ENCODE peak calls at places on chromosomes 16 and 17, in four cellular contexts. P is K562, A is HCT116, W is GM12878. M is an unnamed sample.

GRCh38 chr17:67221062-67221998 is 23.7 kb downstream of the HELZ start:
- DNase-seq in W (no peak), P (peak; percentile 67), A (peak; percentile 40), M (peak; percentile 54)

GRCh38 chr16:79170565-79171242 is 429.8 kb downstream of the MAF start:
- DNase-seq in P (no peak), W (no peak), A (no peak), M (no peak)

GRCh38 chr17:69269174-69269998 is 40.8 kb upstream of the ABCA10 start:
- DNase-seq in A (no peak), P (no peak), W (no peak), M (no peak)

GRCh38 chr16:8797364-8798173 is at the start of the genes PMM2 and TMEM186:
- DNase-seq in A (peak; percentile 88), W (peak; percentile 92), P (peak; percentile 98), M (peak; percentile 99)

GRCh38 chr16:25270577-25270976 is 12.9 kb upstream of the ZKSCAN2 start:
- DNase-seq in A (no peak), P (no peak), W (no peak), M (no peak)

GRCh38 chr17:61519139-61519538 is 66.9 kb downstream of the TBX4 start:
- DNase-seq in A (no peak), W (no peak), P (no peak), M (no peak)

GRCh38 chr17:44216173-44216572 is 3.3 kb downstream of the UBTF start:
- DNase-seq in P (no peak), W (peak; percentile 71), A (no peak), M (no peak)

GRCh38 chr16:2470603-2471015 is 488 bp upstream of the NTN3 start:
- DNase-seq in A (no peak), W (no peak), P (no peak), M (peak; percentile 42)

GRCh38 chr16:87897563-87898505 is 28.5 kb upstream of the SLC7A5 start:
- DNase-seq in A (no peak), W (no peak), P (no peak), M (no peak)

GRCh38 chr17:17326275-17326875 is 23.2 kb downstream of the NT5M start:
- DNase-seq in A (no peak), W (no peak), P (no peak), M (no peak)

GRCh38 chr17:9842057-9842758 is 16.5 kb downstream of the GLP2R start:
- DNase-seq in P (no peak), A (no peak), W (no peak), M (no peak)

GRCh38 chr17:34318474-34318873 is 761 bp upstream of the CCL8 start:
- DNase-seq in W (no peak), P (peak; percentile 59), A (peak; percentile 4), M (peak; percentile 75)

GRCh38 chr16:67034478-67034877 is 5.5 kb downstream of the CBFB start:
- DNase-seq in P (no peak), A (no peak), W (no peak), M (no peak)

GRCh38 chr16:87854053-87854906 is 15.0 kb downstream of the SLC7A5 start:
- DNase-seq in P (peak; percentile 95), W (no peak), A (no peak), M (no peak)

GRCh38 chr16:1787322-1788094 is 4.7 kb downstream of the NUBP2 start:
- DNase-seq in P (no peak), W (no peak), A (no peak), M (no peak)

GRCh38 chr16:76947694-76948093 is 243.3 kb upstream of the MON1B start:
- DNase-seq in W (no peak), P (no peak), A (no peak), M (no peak)

GRCh38 chr17:50918933-50919296 is 52.8 kb upstream of the TOB1 start:
- DNase-seq in A (no peak), W (no peak), P (no peak), M (no peak)

GRCh38 chr17:45257115-45257514 is 4.8 kb downstream of the SPATA32 start:
- DNase-seq in A (no peak), W (no peak), P (no peak), M (no peak)

GRCh38 chr17:67619555-67619954 is 98.2 kb upstream of the NOL11 start:
- DNase-seq in A (no peak), P (no peak), W (no peak), M (no peak)

GRCh38 chr17:56290486-56291118 is 137.3 kb downstream of the ANKFN1 start:
- DNase-seq in W (no peak), P (no peak), A (no peak), M (no peak)

GRCh38 chr16:69924777-69925191 is 26.4 kb upstream of the CLEC18A start:
- DNase-seq in W (no peak), A (no peak), P (no peak), M (peak; percentile 11)

GRCh38 chr17:82492647-82493516 is 26.6 kb upstream of the FOXK2 start:
- DNase-seq in W (no peak), A (no peak), P (no peak), M (no peak)

GRCh38 chr17:44279586-44280344 is 11.8 kb upstream of the SLC4A1 start:
- DNase-seq in W (peak; percentile 66), A (no peak), P (peak; percentile 92), M (peak; percentile 89)

GRCh38 chr17:51258756-51259573 is 884 bp downstream of the MBTD1 start:
- DNase-seq in W (no peak), A (no peak), P (peak; percentile 72), M (no peak)

GRCh38 chr17:74455025-74455585 is 11.3 kb upstream of the CD300A start:
- DNase-seq in P (no peak), A (no peak), W (no peak), M (peak; percentile 44)

GRCh38 chr17:8377422-8377821 is 918 bp upstream of the KRABD2 start:
- DNase-seq in P (no peak), A (no peak), W (no peak), M (no peak)

GRCh38 chr17:8380049-8380448 is 2.9 kb downstream of the RPL26 start:
- DNase-seq in W (no peak), P (no peak), A (no peak), M (no peak)

GRCh38 chr17:8375738-8376259 is 705 bp downstream of the KRABD2 start:
- DNase-seq in P (no peak), W (no peak), A (no peak), M (peak; percentile 60)

GRCh38 chr17:8372422-8372821 is 4.1 kb downstream of the KRABD2 start:
- DNase-seq in A (no peak), P (no peak), W (no peak), M (no peak)

GRCh38 chr17:8376302-8377067 is at the start of gene KRABD2:
- DNase-seq in A (peak; percentile 76), W (peak; percentile 38), P (peak; percentile 80), M (peak; percentile 97)
- TF ChIP-seq REST in A (no peak), W (no peak), P (peak; percentile 43), M (no peak)

GRCh38 chr16:86580063-86580797 is 1.9 kb downstream of the FOXL1 start:
- DNase-seq in A (no peak), W (no peak), P (no peak), M (no peak)

GRCh38 chr16:86579268-86580062 is 1.1 kb downstream of the FOXL1 start:
- DNase-seq in A (no peak), W (no peak), P (no peak), M (peak; percentile 51)

GRCh38 chr16:86577314-86577971 is 906 bp upstream of the FOXL1 start:
- DNase-seq in A (no peak), W (no peak), P (no peak), M (peak; percentile 62)

GRCh38 chr16:86578056-86578455 is 293 bp upstream of the FOXL1 start:
- DNase-seq in A (no peak), W (no peak), P (no peak), M (no peak)

DNA sequence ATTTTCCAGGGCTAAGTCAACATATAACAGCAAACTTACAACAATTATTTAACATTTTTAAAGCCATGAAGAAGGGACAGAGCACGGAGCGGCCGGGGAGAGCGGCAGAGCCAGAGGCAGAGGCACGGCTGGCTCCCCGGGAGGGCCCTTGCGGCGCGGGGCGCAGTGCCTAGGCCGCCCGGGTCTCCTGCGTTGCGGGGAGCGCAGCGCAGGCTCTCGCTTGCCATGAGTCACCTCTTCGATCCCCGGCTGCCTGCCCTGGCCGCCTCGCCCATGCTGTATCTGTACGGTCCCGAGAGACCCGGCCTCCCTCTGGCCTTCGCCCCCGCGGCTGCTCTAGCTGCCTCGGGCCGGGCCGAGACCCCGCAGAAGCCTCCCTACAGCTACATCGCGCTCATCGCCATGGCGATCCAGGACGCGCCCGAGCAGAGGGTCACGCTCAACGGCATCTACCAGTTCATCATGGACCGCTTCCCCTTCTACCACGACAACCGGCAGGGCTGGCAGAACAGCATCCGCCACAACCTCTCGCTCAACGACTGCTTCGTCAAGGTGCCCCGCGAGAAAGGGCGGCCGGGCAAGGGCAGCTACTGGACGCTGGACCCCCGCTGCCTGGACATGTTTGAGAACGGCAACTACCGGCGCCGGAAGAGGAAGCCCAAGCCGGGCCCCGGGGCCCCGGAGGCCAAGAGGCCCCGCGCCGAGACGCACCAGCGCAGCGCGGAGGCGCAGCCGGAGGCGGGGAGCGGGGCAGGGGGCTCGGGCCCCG is at the start of gene FOXL1:
- DNase-seq in A (no peak), P (no peak), W (no peak), M (peak; percentile 55)
- TF ChIP-seq EZH2 in A (no peak), P (no peak), W (no peak), M (peak; percentile 88)

GRCh38 chr17:8153957-8154607 is 1.9 kb upstream of the PER1 start:
- DNase-seq in A (peak; percentile 93), P (peak; percentile 95), W (no peak), M (peak; percentile 96)
- TF ChIP-seq REST in A (no peak), P (no peak), W (no peak), M (no peak)

GRCh38 chr17:79840204-79840988 is 1.2 kb upstream of the CBX4 start:
- DNase-seq in W (no peak), P (no peak), A (no peak), M (peak; percentile 67)
- TF ChIP-seq EZH2 in W (no peak), P (no peak), A (no peak), M (peak; percentile 16)

GRCh38 chr17:81251943-81252301 is 12.8 kb downstream of the NDUFAF8 start:
- DNase-seq in A (no peak), W (no peak), P (no peak), M (no peak)
- TF ChIP-seq REST in A (no peak), W (no peak), P (no peak), M (no peak)

DNA sequence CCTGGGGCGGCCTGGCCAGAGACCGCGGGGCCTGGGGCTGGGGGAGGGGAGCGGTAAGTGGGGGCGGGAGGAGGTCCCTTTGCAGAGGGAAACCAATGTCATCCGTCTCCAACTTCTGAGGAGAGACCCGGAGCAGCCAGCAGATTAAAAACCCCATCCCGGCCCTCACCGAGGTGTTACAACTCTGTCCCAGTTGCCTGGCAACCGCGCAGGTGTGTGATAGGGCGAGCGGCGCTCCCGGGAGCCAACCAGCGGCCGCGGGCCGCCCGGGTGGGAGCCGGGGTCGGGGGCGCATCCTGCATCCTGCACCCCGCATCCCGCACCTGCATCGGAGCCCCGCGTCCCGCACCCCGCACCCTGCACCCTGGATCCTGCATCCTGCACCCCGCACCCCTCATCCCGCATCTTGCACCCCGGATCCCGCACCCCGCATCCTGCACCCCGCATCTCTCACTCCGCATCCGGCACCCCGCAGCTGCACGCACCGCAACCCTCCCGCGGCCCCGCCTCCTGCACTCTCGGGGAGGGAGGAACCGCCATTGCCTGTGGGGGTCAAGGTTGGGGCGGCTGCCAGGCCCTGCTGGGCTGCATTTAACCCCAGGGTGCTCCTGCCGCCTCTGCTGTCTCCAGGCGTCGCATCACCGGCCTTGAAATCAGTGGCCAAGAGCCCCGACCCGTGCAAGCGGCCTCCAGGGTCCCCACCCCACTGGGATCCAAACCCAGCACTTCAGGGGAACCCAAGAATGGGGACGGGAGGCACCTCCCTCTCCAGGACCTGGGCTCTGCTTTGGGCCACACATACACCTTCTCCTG is 47.3 kb downstream of the RTN4RL1 start:
- DNase-seq in P (no peak), W (no peak), A (no peak), M (peak; percentile 94)
- TF ChIP-seq EZH2 in P (no peak), W (no peak), A (no peak), M (no peak)

M was measured in GM23338.